ENCODE peak calls at places on chromosome 6, in four cellular contexts. One of them, this sample, is unnamed.

GRCh38 chr6:166078294-166078693 is 89.4 kb downstream of the TBXT start:
- DNase-seq in SJSA1: no peak
- DNase-seq in GM13976: no peak
- DNase-seq in A172: peak
- DNase-seq in this sample: no peak

GRCh38 chr6:26494117-26494516 is 6.0 kb upstream of the BTN1A1 start:
- DNase-seq in A172: no peak
- DNase-seq in GM13976: no peak
- DNase-seq in SJSA1: no peak
- DNase-seq in this sample: no peak

GRCh38 chr6:121837545-121838229 is 402.2 kb downstream of the GJA1 start:
- DNase-seq in GM13976: no peak
- DNase-seq in A172: no peak
- DNase-seq in SJSA1: no peak
- DNase-seq in this sample: no peak

GRCh38 chr6:169577974-169578373 is 123.9 kb downstream of the WDR27 start:
- DNase-seq in GM13976: no peak
- DNase-seq in SJSA1: no peak
- DNase-seq in A172: no peak
- DNase-seq in this sample: no peak

GRCh38 chr6:105179244-105180065 is at the start of gene POPDC3:
- DNase-seq in GM13976: peak
- DNase-seq in A172: no peak
- DNase-seq in SJSA1: peak
- DNase-seq in this sample: peak

GRCh38 chr6:35041086-35041855 is 99.9 kb downstream of the TCP11 start:
- DNase-seq in GM13976: no peak
- DNase-seq in A172: no peak
- DNase-seq in SJSA1: no peak
- DNase-seq in this sample: no peak

GRCh38 chr6:5855787-5856186 is 150.9 kb downstream of the NRN1 start:
- DNase-seq in GM13976: no peak
- DNase-seq in SJSA1: no peak
- DNase-seq in A172: no peak
- DNase-seq in this sample: no peak

GRCh38 chr6:108835218-108835850 is 12.9 kb upstream of the ARMC2 start:
- DNase-seq in GM13976: peak
- DNase-seq in SJSA1: peak
- DNase-seq in A172: peak
- DNase-seq in this sample: peak

GRCh38 chr6:4358414-4359107 is 223.2 kb upstream of the ECI2 start:
- DNase-seq in SJSA1: peak
- DNase-seq in GM13976: no peak
- DNase-seq in A172: peak
- DNase-seq in this sample: no peak

This sample was measured in MM.1S.